ENCODE peak calls at places on chromosomes 16 and 17, in five cellular contexts. G is HFFc6, Q is anterior cingulate cortex, F is IMR-90, U is HTR-8/SVneo. E is an unnamed sample.

GRCh38 chr17:80796430-80796861 is 195.2 kb upstream of the CHMP6 start:
- DNase-seq in G (no peak), Q (no peak), F (peak; percentile 78), U (no peak), E (no peak)

GRCh38 chr16:35142147-35142808 is 1682.9 kb downstream of the TP53TG3F start:
- DNase-seq in G (no peak), Q (no peak), F (no peak), U (no peak), E (no peak)

GRCh38 chr16:67939507-67940435 is 3.1 kb upstream of the PSMB10 start:
- DNase-seq in G (no peak), Q (no peak), F (no peak), U (no peak), E (no peak)

GRCh38 chr16:74868501-74868900 is 93.9 kb upstream of the FA2H start:
- DNase-seq in G (peak; percentile 18), Q (no peak), F (peak; percentile 48), U (peak; percentile 40), E (no peak)

GRCh38 chr16:3171855-3172593 is 16.0 kb upstream of the OR1F1 start:
- DNase-seq in G (peak; percentile 87), Q (no peak), F (peak; percentile 76), U (no peak), E (peak; percentile 40)

GRCh38 chr16:1194665-1195392 is 30.2 kb downstream of the TPSG1 start:
- DNase-seq in G (no peak), Q (no peak), F (no peak), U (no peak), E (peak; percentile 51)

GRCh38 chr17:57553991-57554825 is 190.9 kb downstream of the CCDC182 start:
- DNase-seq in G (no peak), Q (no peak), F (peak; percentile 43), U (no peak), E (no peak)

GRCh38 chr16:19210175-19210924 is 42.3 kb downstream of the SYT17 start:
- DNase-seq in G (peak; percentile 2), Q (no peak), F (peak; percentile 63), U (no peak), E (no peak)

GRCh38 chr17:27315322-27315721 is 21.4 kb downstream of the WSB1 start:
- DNase-seq in G (peak; percentile 60), Q (no peak), F (peak; percentile 94), U (no peak), E (peak; percentile 62)

GRCh38 chr17:29079887-29080286 is 36.9 kb downstream of the PIPOX start:
- DNase-seq in G (no peak), Q (no peak), F (no peak), U (no peak), E (no peak)

GRCh38 chr17:66301864-66302741 is at the start of gene PRKCA:
- DNase-seq in G (peak; percentile 56), Q (peak; percentile 75), F (peak; percentile 69), U (peak; percentile 86), E (peak; percentile 75)

GRCh38 chr16:30418350-30419181 is 11.2 kb downstream of the ZNF771 start:
- DNase-seq in G (no peak), Q (peak; percentile 42), F (no peak), U (no peak), E (no peak)

GRCh38 chr16:87757841-87758426 is 7.9 kb downstream of the KLHDC4 start:
- DNase-seq in G (peak; percentile 27), Q (no peak), F (peak; percentile 89), U (no peak), E (peak; percentile 51)

GRCh38 chr17:8994319-8994718 is 27.0 kb upstream of the NTN1 start:
- DNase-seq in G (peak; percentile 19), Q (no peak), F (peak; percentile 23), U (peak; percentile 51), E (peak; percentile 57)

GRCh38 chr16:56041556-56042140 is 149.6 kb upstream of the GNAO1 start:
- DNase-seq in G (no peak), Q (no peak), F (no peak), U (no peak), E (peak; percentile 6)

GRCh38 chr16:81466351-81466960 is 21.8 kb downstream of the CMIP start:
- DNase-seq in G (no peak), Q (peak; percentile 8), F (peak; percentile 39), U (no peak), E (no peak)

GRCh38 chr17:18185391-18185790 is 1.8 kb downstream of the ALKBH5 start:
- DNase-seq in G (peak; percentile 55), Q (no peak), F (peak; percentile 43), U (no peak), E (peak; percentile 66)

GRCh38 chr16:62475573-62475972 is 439.3 kb upstream of the CDH8 start:
- DNase-seq in G (no peak), Q (no peak), F (no peak), U (no peak), E (no peak)

GRCh38 chr16:57603110-57604024 is 25.1 kb upstream of the ADGRG1 start:
- DNase-seq in G (no peak), Q (no peak), F (no peak), U (no peak), E (no peak)

GRCh38 chr16:71426069-71426879 is 15.6 kb downstream of the TLE7 start:
- DNase-seq in G (peak; percentile 71), Q (no peak), F (peak; percentile 90), U (no peak), E (peak; percentile 55)

GRCh38 chr17:4130715-4131114 is 12.1 kb downstream of the ZZEF1 start:
- DNase-seq in G (peak; percentile 15), Q (no peak), F (peak; percentile 17), U (peak; percentile 42), E (peak; percentile 72)

GRCh38 chr16:86501989-86502855 is 8.1 kb upstream of the FOXF1 start:
- DNase-seq in G (no peak), Q (no peak), F (no peak), U (no peak), E (no peak)